ENCODE peak calls at places on chromosomes 5 and 9, in six cellular contexts. I is HepG2, B is WTC11, M is GM12878, X is K562, D is IMR-90. N is an unnamed sample.

GRCh38 chr9:115717711-115718173 is 435.8 kb upstream of the PAPPA start:
- DNase-seq in I (no peak), B (no peak), M (no peak), X (no peak), D (peak; percentile 33), N (no peak)

GRCh38 chr5:139982157-139982974 is 60.7 kb downstream of the NRG2 start:
- DNase-seq in I (no peak), B (no peak), M (no peak), X (no peak), D (peak; percentile 4), N (no peak)

GRCh38 chr9:134328841-134329575 is 2.8 kb downstream of the RXRA start:
- DNase-seq in I (peak; percentile 73), B (no peak), M (no peak), X (no peak), D (no peak), N (no peak)

GRCh38 chr5:121019112-121019511 is 555.0 kb downstream of the PRR16 start:
- DNase-seq in I (no peak), B (no peak), M (no peak), X (no peak), D (no peak), N (no peak)

GRCh38 chr5:131749138-131749537 is 47.7 kb downstream of the FNIP1 start:
- DNase-seq in I (no peak), B (no peak), M (no peak), X (no peak), D (peak; percentile 86), N (no peak)

GRCh38 chr9:93205045-93205768 is 21.3 kb downstream of the WNK2 start:
- DNase-seq in I (peak; percentile 48), B (no peak), M (no peak), X (no peak), D (no peak), N (no peak)

GRCh38 chr9:136324501-136325300 is 2.6 kb upstream of the GPSM1 start:
- DNase-seq in I (no peak), B (no peak), M (no peak), X (peak; percentile 38), D (no peak), N (no peak)

GRCh38 chr9:121455527-121456239 is 44.0 kb downstream of the GGTA1 start:
- DNase-seq in I (no peak), B (no peak), M (no peak), X (peak; percentile 32), D (no peak), N (no peak)

GRCh38 chr9:127880143-127880542 is 2.7 kb upstream of the AK1 start:
- DNase-seq in I (no peak), B (no peak), M (no peak), X (no peak), D (no peak), N (no peak)

GRCh38 chr5:89703799-89704198 is 705.8 kb downstream of the CETN3 start:
- DNase-seq in I (no peak), B (peak; percentile 11), M (no peak), X (no peak), D (no peak), N (peak; percentile 57)

GRCh38 chr5:176859916-176860315 is 39.2 kb downstream of the HK3 start:
- DNase-seq in I (no peak), B (no peak), M (no peak), X (no peak), D (no peak), N (no peak)

GRCh38 chr5:89351975-89352374 is 469.0 kb upstream of the MEF2C start:
- DNase-seq in I (no peak), B (no peak), M (no peak), X (no peak), D (peak; percentile 10), N (no peak)

DNA sequence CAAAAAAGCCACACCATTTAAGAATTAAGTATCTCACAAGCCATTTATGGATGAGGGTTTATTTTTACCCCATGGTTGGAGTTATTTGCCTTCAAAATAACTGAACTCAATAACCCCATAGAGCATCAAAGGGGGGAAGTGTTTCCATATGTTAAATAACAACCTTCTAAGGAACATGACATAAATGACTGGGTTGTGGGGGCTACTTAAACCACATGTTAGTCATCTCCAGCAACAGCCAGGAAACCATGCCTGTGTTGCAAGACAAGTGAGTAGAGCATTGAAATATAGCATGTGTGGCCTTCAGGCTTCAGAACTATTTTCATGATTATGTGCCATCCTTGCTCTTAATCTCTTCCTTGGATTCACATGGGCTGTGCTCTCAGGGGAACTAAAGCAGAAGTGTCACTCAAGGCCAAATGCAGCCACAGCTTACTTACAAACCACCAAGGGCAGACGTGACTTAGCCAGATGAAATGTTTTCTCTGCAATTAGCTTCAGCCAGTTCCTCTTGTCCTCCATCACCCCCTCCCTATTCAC is 431.2 kb downstream of the AGTPBP1 start:
- DNase-seq in I (no peak), B (no peak), M (no peak), X (no peak), D (no peak), N (no peak)
- TF ChIP-seq USF2 in I (no peak), B (no peak), M (no peak), X (no peak), D (no peak), N (no peak)

DNA sequence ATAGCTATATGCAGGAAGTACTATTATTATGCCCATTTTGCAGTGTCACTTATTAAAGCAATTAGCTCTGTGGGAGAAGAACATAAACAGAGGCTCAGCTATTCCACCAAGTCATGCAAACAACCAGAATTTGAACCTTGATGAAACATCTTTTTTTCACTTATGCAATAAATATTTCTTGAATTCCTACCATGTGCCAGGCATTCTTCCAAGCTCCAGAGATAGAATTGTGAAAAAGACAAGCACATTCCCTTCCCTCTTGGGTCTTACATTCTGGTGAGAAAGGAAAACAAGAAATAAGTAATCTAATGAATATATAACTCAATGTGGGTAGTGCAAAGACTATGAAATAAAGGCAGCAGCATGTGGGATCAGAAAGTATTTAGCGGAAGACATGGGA is 32.1 kb upstream of the ADRB2 start:
- DNase-seq in I (no peak), B (no peak), M (no peak), X (no peak), D (peak; percentile 56), N (no peak)
- TF ChIP-seq USF2 in I (no peak), B (no peak), M (no peak), X (no peak), D (no peak), N (no peak)

DNA sequence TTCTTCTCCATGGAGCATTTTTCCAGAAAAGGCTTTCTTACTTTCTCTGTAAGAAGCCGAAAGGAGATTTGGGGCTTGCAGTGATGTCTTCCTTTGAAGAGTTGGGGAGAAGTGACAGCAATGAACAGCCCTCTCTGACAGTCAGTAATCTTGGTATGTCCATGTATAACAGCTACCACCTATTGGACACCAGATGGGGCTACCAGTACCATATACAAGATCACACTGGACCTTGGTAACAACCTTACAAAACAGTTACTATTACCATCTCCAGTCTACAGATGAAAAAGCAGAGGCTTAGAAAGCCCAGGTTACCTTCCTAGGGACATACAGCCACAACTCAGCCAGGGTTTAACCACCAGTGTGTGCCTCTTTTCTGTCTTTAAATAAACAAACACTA is 272.7 kb upstream of the TRPC7 start:
- DNase-seq in I (no peak), B (no peak), M (no peak), X (no peak), D (no peak), N (no peak)
- TF ChIP-seq USF2 in I (no peak), B (no peak), M (no peak), X (no peak), D (no peak), N (no peak)

GRCh38 chr9:138078846-138079245 is 201.3 kb downstream of the CACNA1B start:
- DNase-seq in I (no peak), B (no peak), M (no peak), X (no peak), D (no peak), N (no peak)

GRCh38 chr9:138085568-138085967 is 208.0 kb downstream of the CACNA1B start:
- DNase-seq in I (no peak), B (no peak), M (no peak), X (no peak), D (no peak), N (no peak)

GRCh38 chr9:138080979-138081378 is 203.4 kb downstream of the CACNA1B start:
- DNase-seq in I (no peak), B (no peak), M (no peak), X (no peak), D (no peak), N (no peak)

GRCh38 chr9:138082918-138083636 is 205.5 kb downstream of the CACNA1B start:
- DNase-seq in I (no peak), B (no peak), M (no peak), X (no peak), D (no peak), N (no peak)

GRCh38 chr9:138083873-138084272 is 206.3 kb downstream of the CACNA1B start:
- DNase-seq in I (no peak), B (no peak), M (no peak), X (no peak), D (no peak), N (no peak)
- TF ChIP-seq USF2 in I (no peak), B (no peak), M (no peak), X (no peak), D (no peak), N (no peak)

GRCh38 chr5:2863133-2863532 is 111.7 kb upstream of the IRX2 start:
- DNase-seq in I (no peak), B (no peak), M (no peak), X (no peak), D (no peak), N (no peak)

GRCh38 chr5:2863675-2864433 is 112.4 kb upstream of the IRX2 start:
- DNase-seq in I (no peak), B (no peak), M (no peak), X (no peak), D (no peak), N (no peak)

GRCh38 chr5:2864515-2864914 is 113.0 kb upstream of the IRX2 start:
- DNase-seq in I (no peak), B (no peak), M (no peak), X (no peak), D (no peak), N (no peak)

GRCh38 chr5:2860101-2860500 is 108.6 kb upstream of the IRX2 start:
- DNase-seq in I (no peak), B (no peak), M (no peak), X (no peak), D (no peak), N (no peak)

GRCh38 chr5:2861605-2862004 is 110.1 kb upstream of the IRX2 start:
- DNase-seq in I (no peak), B (no peak), M (no peak), X (no peak), D (no peak), N (no peak)
- TF ChIP-seq USF2 in I (no peak), B (no peak), M (no peak), X (no peak), D (no peak), N (no peak)